ENCODE peak calls at places on chromosomes 3 and 15, in six cellular contexts. K, N, U, S, A and R are unnamed samples.

GRCh38 chr3:9279959-9280358 is 30.5 kb upstream of the SRGAP3 start:
- DNase-seq in N (no peak), U (no peak), K (no peak), S (no peak), A (no peak), R (no peak)

GRCh38 chr3:155217591-155217990 is 75.9 kb downstream of the STRIT1 start:
- DNase-seq in K (no peak), S (no peak), N (no peak), A (no peak), U (no peak), R (no peak)

GRCh38 chr15:45640610-45641009 is 5.8 kb downstream of the SQOR start:
- DNase-seq in N (no peak), A (no peak), U (no peak), K (no peak), S (no peak), R (no peak)

GRCh38 chr3:138946554-138947302 is at the start of the genes FOXL2 and FOXL2NB:
- DNase-seq in S (peak), U (no peak), K (no peak), A (no peak), N (no peak), R (no peak)

GRCh38 chr15:72155021-72155621 is 36.9 kb downstream of the SENP8 start:
- DNase-seq in U (peak), K (peak), N (no peak), A (no peak), S (no peak), R (peak)

GRCh38 chr15:22950211-22950990 is 29.8 kb downstream of the CYFIP1 start:
- DNase-seq in N (no peak), S (no peak), U (no peak), A (no peak), K (no peak), R (no peak)

GRCh38 chr3:192879346-192880031 is 38.2 kb downstream of the MB21D2 start:
- DNase-seq in N (no peak), A (no peak), U (no peak), K (no peak), S (no peak), R (no peak)

GRCh38 chr3:150371741-150372254 is 36.3 kb upstream of the TSC22D2 start:
- DNase-seq in U (peak), A (no peak), N (no peak), S (peak), K (no peak), R (peak)

GRCh38 chr15:29458361-29458760 is 188.7 kb upstream of the NSMCE3 start:
- DNase-seq in A (no peak), N (no peak), U (no peak), S (no peak), K (no peak), R (no peak)

GRCh38 chr15:53836618-53837017 is 77.2 kb upstream of the WDR72 start:
- DNase-seq in A (no peak), N (no peak), S (no peak), U (no peak), K (no peak), R (no peak)

GRCh38 chr3:32873491-32874130 is 55.8 kb downstream of the TRIM71 start:
- DNase-seq in A (no peak), U (no peak), S (no peak), N (no peak), K (no peak), R (peak)

GRCh38 chr15:42102646-42103235 is 8.4 kb upstream of the PLA2G4D start:
- DNase-seq in U (no peak), K (peak), S (no peak), A (peak), N (no peak), R (no peak)

GRCh38 chr15:65072027-65072426 is 4.2 kb upstream of the RASL12 start:
- DNase-seq in U (no peak), N (no peak), K (no peak), A (no peak), S (no peak), R (no peak)

GRCh38 chr3:44402548-44402947 is 64.0 kb downstream of the TCAIM start:
- DNase-seq in U (no peak), A (no peak), S (no peak), K (no peak), N (no peak), R (no peak)

GRCh38 chr3:44396200-44397171 is 57.9 kb downstream of the TCAIM start:
- DNase-seq in A (no peak), N (no peak), S (no peak), U (no peak), K (no peak), R (no peak)

GRCh38 chr3:44398853-44399252 is 60.3 kb downstream of the TCAIM start:
- DNase-seq in A (no peak), S (no peak), U (no peak), K (no peak), N (no peak), R (no peak)

GRCh38 chr3:44395714-44396113 is 57.1 kb downstream of the TCAIM start:
- DNase-seq in K (no peak), S (no peak), U (no peak), N (no peak), A (no peak), R (no peak)

GRCh38 chr3:44400771-44401170 is 62.2 kb downstream of the TCAIM start:
- DNase-seq in N (no peak), U (no peak), A (no peak), K (no peak), S (no peak), R (no peak)
- TF ChIP-seq POLR2A in N (no peak), U (no peak), A (no peak), K (no peak), S (no peak), R (no peak)

GRCh38 chr15:67916565-67916964 is 76.7 kb upstream of the RNU6-1 start:
- DNase-seq in N (no peak), S (no peak), U (no peak), A (no peak), K (no peak), R (no peak)

GRCh38 chr15:67918205-67918861 is 78.5 kb upstream of the RNU6-1 start:
- DNase-seq in A (no peak), U (no peak), N (no peak), K (peak), S (no peak), R (no peak)

GRCh38 chr15:67917636-67918035 is 77.8 kb upstream of the RNU6-1 start:
- DNase-seq in S (no peak), N (no peak), A (no peak), U (no peak), K (no peak), R (no peak)

GRCh38 chr15:67916051-67916374 is 76.2 kb upstream of the RNU6-1 start:
- DNase-seq in A (no peak), K (no peak), S (no peak), U (no peak), N (no peak), R (no peak)

DNA sequence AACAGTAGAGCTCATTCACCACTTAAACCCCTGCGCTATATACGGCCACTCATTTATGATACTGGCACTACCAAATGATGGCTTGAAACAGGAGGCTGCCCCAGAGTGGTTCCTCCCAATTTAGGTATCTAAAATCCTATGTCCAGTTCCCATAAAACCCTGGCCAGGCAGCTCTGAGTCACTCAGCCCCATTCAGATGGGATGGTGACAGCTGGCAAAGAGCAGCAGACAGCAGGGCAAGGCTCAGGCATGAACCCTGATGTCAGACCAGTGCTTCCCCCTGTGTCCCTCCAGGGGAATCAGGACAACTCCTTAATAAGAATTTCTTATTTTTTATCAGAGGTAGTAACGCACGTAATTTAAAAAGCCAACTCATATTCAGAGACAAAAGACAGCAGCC is 77.2 kb upstream of the RNU6-1 start:
- DNase-seq in K (peak), U (no peak), N (no peak), A (no peak), S (no peak), R (no peak)
- H3K27ac ChIP-seq in K (no peak), U (peak), N (no peak), A (peak), S (no peak), R (peak)

DNA sequence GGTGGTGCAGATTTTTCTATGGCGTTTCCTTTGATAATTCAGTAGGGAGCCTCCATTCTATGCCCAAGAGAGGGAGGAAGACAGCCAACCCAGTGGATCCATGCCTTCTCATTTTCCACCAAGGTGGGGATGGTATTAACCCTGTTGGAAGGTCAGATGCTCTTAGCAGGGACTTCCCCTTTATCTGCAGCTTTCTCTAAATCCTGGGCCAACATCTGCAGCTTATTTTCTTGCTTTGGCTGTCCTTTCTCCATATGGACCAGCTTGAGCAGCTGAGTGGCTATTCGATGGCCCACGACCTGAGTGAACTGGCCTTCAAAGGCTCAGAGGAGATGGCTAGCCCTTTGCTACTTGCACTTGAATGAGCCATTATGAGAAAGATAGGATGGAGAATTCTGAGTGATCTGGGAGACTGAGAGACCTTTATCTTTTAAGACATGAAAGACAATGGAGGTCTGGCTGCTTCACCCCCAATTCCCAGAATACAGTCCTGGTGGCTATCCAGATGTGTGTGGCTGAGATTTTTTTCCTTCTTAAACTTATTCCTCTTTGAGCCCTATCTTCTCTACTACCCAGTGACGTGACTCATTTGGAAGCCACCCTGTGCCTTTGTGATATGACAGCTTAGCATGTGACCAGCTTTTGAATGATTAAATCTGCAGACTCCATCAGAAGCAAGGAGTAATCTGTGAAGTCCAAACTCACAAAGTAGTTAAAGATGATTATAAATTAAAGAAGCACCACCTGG is 39.6 kb upstream of the TRAK1 start:
- DNase-seq in U (no peak), N (no peak), A (no peak), S (no peak), K (no peak), R (no peak)
- H3K4me3 ChIP-seq in U (no peak), N (no peak), A (no peak), S (no peak), K (no peak), R (no peak)

GRCh38 chr3:126389112-126389791 is 5.5 kb upstream of the CFAP100 start:
- DNase-seq in K (peak), U (peak), S (peak), A (peak), N (no peak), R (peak)
- TF ChIP-seq POLR2A in K (peak), U (peak), S (no peak), A (peak), N (no peak), R (no peak)

DNA sequence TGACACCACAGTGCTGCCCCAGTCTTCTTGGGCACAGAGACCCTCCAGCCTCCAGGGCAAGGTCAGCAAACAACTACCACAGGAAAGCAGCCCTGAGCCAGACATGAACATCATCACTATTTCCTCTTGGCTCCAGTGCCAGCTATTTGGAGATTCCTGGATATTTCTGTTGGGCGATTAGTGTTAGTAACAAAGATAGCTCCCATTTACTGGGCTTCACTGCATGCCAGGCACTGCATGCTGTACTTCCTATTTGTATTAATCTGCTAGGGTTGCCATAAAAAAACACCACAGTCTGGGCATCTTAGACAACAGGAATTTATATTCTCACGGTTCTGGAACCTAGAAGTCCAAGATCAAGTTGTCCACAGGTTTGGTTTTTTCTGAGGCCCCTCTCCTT is 255.1 kb upstream of the STT3B start:
- DNase-seq in A (no peak), N (no peak), K (no peak), S (no peak), U (no peak), R (no peak)
- H3K27ac ChIP-seq in A (no peak), N (no peak), K (no peak), S (no peak), U (no peak), R (no peak)